ENCODE peak calls at places on chromosomes 3 and 15, in seven cellular contexts. V, Z, S, K, W, J and N are unnamed samples.

GRCh38 chr15:52095597-52096262 is 16.8 kb downstream of the BCL2L10 start:
- DNase-seq in S (no peak), J (peak; percentile 93), Z (no peak), W (peak; percentile 87), K (no peak), V (peak; percentile 80), N (no peak)

GRCh38 chr3:47019201-47019600 is 39.7 kb downstream of the NBEAL2 start:
- DNase-seq in W (no peak), K (no peak), V (no peak), J (peak; percentile 12), Z (no peak), S (no peak), N (no peak)

GRCh38 chr3:41833628-41834027 is 128.3 kb downstream of the ULK4 start:
- DNase-seq in S (no peak), W (no peak), J (no peak), Z (no peak), V (no peak), K (no peak), N (no peak)

GRCh38 chr3:191141728-191142127 is 57.3 kb upstream of the OSTN start:
- DNase-seq in W (peak; percentile 34), S (peak; percentile 76), J (peak; percentile 94), Z (no peak), K (no peak), V (peak; percentile 4), N (no peak)

GRCh38 chr3:149942409-149942808 is 28.3 kb downstream of the PFN2 start:
- DNase-seq in W (no peak), V (no peak), S (no peak), K (no peak), Z (no peak), J (no peak), N (no peak)

GRCh38 chr15:60480149-60480548 is 1.2 kb upstream of the ICE2 start:
- DNase-seq in Z (no peak), W (no peak), V (peak; percentile 8), K (no peak), S (no peak), J (no peak), N (no peak)

GRCh38 chr3:158091526-158091925 is 14.7 kb downstream of the SHOX2 start:
- DNase-seq in Z (no peak), V (no peak), W (peak; percentile 50), S (no peak), K (no peak), J (peak; percentile 49), N (no peak)

GRCh38 chr15:96087180-96087886 is 243.2 kb upstream of the NR2F2 start:
- DNase-seq in K (no peak), J (no peak), V (no peak), S (no peak), W (no peak), Z (no peak), N (no peak)

GRCh38 chr15:38941399-38941953 is 376.9 kb upstream of the RASGRP1 start:
- DNase-seq in Z (no peak), S (no peak), V (no peak), J (peak; percentile 46), K (no peak), W (no peak), N (no peak)

GRCh38 chr3:123640311-123641083 is 55.6 kb upstream of the HACD2 start:
- DNase-seq in W (no peak), Z (no peak), J (no peak), V (no peak), S (no peak), K (no peak), N (no peak)

GRCh38 chr3:64454179-64454578 is 228.9 kb upstream of the PRICKLE2 start:
- DNase-seq in V (peak; percentile 3), J (peak; percentile 85), K (no peak), Z (no peak), S (no peak), W (no peak), N (no peak)

GRCh38 chr3:9747267-9747666 is 2.5 kb upstream of the OGG1 start:
- DNase-seq in K (no peak), S (no peak), J (peak; percentile 52), V (peak; percentile 68), W (no peak), Z (no peak), N (no peak)

GRCh38 chr3:44892689-44893088 is 18.3 kb downstream of the TGM4 start:
- DNase-seq in S (no peak), Z (no peak), K (no peak), W (no peak), V (no peak), J (peak; percentile 72), N (no peak)

GRCh38 chr3:173652093-173652492 is 254.5 kb downstream of the NLGN1 start:
- DNase-seq in V (no peak), S (no peak), K (no peak), W (no peak), J (peak; percentile 50), Z (no peak), N (no peak)

GRCh38 chr3:155747867-155748266 is 3.0 kb upstream of the PLCH1 start:
- DNase-seq in K (no peak), W (no peak), S (no peak), Z (no peak), V (no peak), J (no peak), N (no peak)

GRCh38 chr15:57463360-57463759 is 87.1 kb downstream of the CGNL1 start:
- DNase-seq in S (no peak), J (no peak), Z (no peak), K (no peak), W (no peak), V (no peak), N (no peak)

GRCh38 chr15:27017168-27017809 is 46.3 kb downstream of the GABRG3 start:
- DNase-seq in V (peak; percentile 71), Z (no peak), W (peak; percentile 81), K (peak; percentile 30), S (no peak), J (peak; percentile 58), N (no peak)

GRCh38 chr3:177201707-177202397 is 4.6 kb upstream of the TBL1XR1 start:
- DNase-seq in S (no peak), W (no peak), V (peak; percentile 92), J (peak; percentile 62), Z (no peak), K (no peak), N (no peak)

DNA sequence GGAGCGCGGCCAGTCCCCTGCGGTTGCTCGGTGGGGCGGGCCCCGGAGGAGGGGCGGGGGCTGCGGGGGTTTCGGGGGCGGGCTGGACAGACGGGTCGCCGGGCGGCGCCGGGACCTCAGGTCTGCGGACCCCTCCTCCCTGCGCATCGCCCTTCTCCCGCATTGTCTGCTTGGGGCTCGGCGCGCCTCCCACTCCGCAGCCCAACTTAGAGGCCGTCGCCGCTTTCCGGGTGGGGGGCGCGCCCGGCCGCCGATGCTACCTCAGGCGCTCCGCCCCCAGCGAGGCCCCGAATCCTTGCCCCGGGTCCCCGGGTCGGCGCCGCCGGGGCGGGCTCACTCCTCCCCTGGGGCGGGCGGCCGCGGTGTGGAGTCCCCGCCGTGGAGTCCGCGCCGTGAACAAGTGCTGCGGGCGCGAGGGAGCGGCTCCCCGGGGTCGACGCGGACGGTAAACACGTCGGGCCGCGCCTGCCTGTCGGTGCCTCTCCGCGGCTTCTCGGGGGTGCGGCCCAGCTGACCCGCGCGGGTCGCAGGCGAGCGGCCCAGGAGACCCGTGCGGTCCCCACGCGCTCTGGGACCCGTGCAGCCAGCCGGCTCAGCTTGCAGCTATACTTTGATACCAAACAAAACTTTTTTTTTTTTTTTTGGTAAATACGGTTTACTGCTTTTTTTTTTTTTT is 595 bp downstream of the AKAP13 start:
- DNase-seq in J (no peak), Z (peak; percentile 69), V (no peak), W (no peak), S (no peak), K (no peak), N (peak; percentile 17)
- H3K4me3 ChIP-seq in J (peak overlapping the region; percentile 67), Z (peak overlapping the region; percentile 78), V (peak overlapping the region; percentile 59), W (peak overlapping the region; percentile 91), S (peak overlapping the region; percentile 70), K (peak overlapping the region; percentile 70), N (peak overlapping the region; percentile 99)

DNA sequence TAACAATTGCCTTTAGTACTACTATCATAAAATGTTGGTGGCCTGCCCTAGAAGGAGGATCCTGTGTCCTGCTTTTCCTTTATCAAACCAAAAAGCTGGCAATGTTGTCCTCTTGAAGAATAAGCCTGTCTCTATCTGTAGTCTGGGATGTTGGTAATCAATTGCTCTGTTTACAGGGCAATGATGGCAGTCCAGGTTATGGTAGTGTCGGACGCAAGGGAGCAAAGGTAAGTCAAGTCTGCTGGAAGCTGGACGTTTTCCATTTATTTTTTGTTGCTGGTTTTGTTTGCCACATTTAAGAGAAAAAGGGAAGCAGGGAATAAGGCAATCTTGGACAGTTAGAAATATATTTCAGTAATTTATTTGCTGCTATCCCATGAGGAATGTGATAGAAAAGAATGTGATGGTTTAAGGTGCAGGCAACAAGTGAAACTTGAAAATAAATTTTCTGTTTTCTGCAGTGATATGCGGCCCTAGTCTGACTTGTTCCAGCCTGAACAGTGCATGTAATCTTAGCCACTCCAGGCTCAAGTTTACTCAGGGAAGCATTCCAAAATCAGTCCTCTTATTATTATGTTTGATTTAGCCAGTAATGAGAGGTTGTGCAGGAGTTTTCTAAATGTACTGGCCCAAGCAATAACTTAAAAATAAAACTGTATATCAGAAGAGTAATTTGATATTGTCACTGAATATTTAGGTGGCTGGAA is 110.3 kb downstream of the COL6A6 start:
- DNase-seq in S (no peak), Z (no peak), V (no peak), K (no peak), J (no peak), W (no peak), N (no peak)
- TF ChIP-seq POLR2A in S (no peak), Z (no peak), V (no peak), K (no peak), J (no peak), W (no peak), N (no peak)

DNA sequence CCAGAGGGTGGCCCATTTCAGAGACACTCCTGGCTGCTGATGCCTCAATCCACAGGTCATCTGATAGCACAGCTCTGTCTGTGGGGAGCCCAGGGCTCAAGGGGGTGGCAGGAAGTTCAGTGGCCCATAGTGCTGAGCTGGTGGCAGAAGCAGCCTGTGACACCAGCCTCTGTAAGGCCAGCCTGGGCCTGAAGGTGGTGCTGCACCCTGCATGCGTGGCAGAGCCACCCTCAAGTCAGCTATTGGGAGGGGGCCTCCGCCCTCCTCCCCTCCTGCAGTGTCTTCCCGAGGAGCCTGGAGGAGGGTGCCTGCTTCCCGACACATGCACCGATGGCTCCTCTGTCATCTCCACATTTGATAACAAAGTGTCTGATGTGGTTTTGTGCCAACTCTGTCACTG is 3.0 kb downstream of the PLA1A start:
- DNase-seq in Z (no peak), S (peak; percentile 10), V (peak; percentile 54), W (peak; percentile 12), J (no peak), K (no peak), N (no peak)
- TF ChIP-seq CTCF in Z (no peak), S (peak; percentile 67), V (peak; percentile 50), W (no peak), J (peak; percentile 29), K (no peak), N (no peak)

GRCh38 chr3:78873641-78874040 is 894.2 kb downstream of the ROBO1 start:
- DNase-seq in K (no peak), J (peak; percentile 51), V (no peak), Z (no peak), W (no peak), S (no peak), N (no peak)

GRCh38 chr3:78875431-78875830 is 892.4 kb downstream of the ROBO1 start:
- DNase-seq in K (no peak), Z (no peak), V (no peak), S (no peak), W (no peak), J (no peak), N (no peak)

GRCh38 chr3:78870484-78870883 is 897.3 kb downstream of the ROBO1 start:
- DNase-seq in W (no peak), S (no peak), V (no peak), K (no peak), J (no peak), Z (no peak), N (no peak)

GRCh38 chr3:78871048-78871447 is 896.8 kb downstream of the ROBO1 start:
- DNase-seq in Z (no peak), W (no peak), K (no peak), J (peak; percentile 26), S (no peak), V (no peak), N (no peak)

GRCh38 chr3:78872195-78872594 is 895.6 kb downstream of the ROBO1 start:
- DNase-seq in J (no peak), S (no peak), Z (no peak), K (no peak), V (no peak), W (peak; percentile 72), N (no peak)
- H3K4me3 ChIP-seq in J (no peak overlapping the region), S (no peak overlapping the region), Z (no peak overlapping the region), K (no peak overlapping the region), V (no peak overlapping the region), W (peak overlapping the region; percentile 13), N (no peak overlapping the region)